ENCODE peak calls at places on chromosomes 11 and 22, in six cellular contexts. F is OCI-LY7, Y is GM23338, E is neuronal stem cell, S is heart right ventricle, T is NT2/D1. X is an unnamed sample. For H3K4me1, the result is how much of the 10 kb centered on the place peaks cover.

GRCh38 chr11:47986219-47986618 is 5.9 kb downstream of the PTPRJ start:
- DNase-seq in F (no peak), Y (no peak), E (no peak), S (no peak), T (no peak), X (no peak)

GRCh38 chr11:60762851-60763691 is 6.4 kb downstream of the MS4A15 start:
- DNase-seq in F (peak), Y (peak), E (no peak), S (no peak), T (no peak), X (peak)

GRCh38 chr11:1168256-1168655 is 10.5 kb downstream of the MUC5AC start:
- DNase-seq in F (no peak), Y (no peak), E (no peak), S (no peak), T (no peak), X (no peak)

GRCh38 chr11:60314607-60315321 is 12.3 kb upstream of the MS4A6E start:
- DNase-seq in F (no peak), Y (peak), E (no peak), S (no peak), T (no peak), X (no peak)

GRCh38 chr22:20885557-20886323 is 26.9 kb downstream of the SNAP29 start:
- DNase-seq in F (peak), Y (peak), E (peak), S (peak), T (peak), X (peak)

GRCh38 chr11:86183694-86184093 is 60.9 kb upstream of the EED start:
- DNase-seq in F (no peak), Y (no peak), E (no peak), S (no peak), T (no peak), X (peak)

GRCh38 chr11:128421577-128421976 is 165.8 kb downstream of the ETS1 start:
- DNase-seq in F (no peak), Y (no peak), E (no peak), S (no peak), T (no peak), X (no peak)

GRCh38 chr11:110430267-110431211 is 791 bp downstream of the FDX1 start:
- DNase-seq in F (peak), Y (peak), E (peak), S (peak), T (no peak), X (peak)

GRCh38 chr11:47394322-47395224 is 13.8 kb upstream of the SLC39A13 start:
- DNase-seq in F (peak), Y (no peak), E (no peak), S (peak), T (no peak), X (peak)

GRCh38 chr11:1531418-1531817 is 40.7 kb downstream of the DUSP8 start:
- DNase-seq in F (no peak), Y (no peak), E (no peak), S (no peak), T (no peak), X (no peak)

GRCh38 chr11:116188350-116188749 is 584.4 kb downstream of the BUD13 start:
- DNase-seq in F (no peak), Y (no peak), E (no peak), S (no peak), T (no peak), X (no peak)

GRCh38 chr11:62556102-62556871 is 9.7 kb upstream of the AHNAK start:
- DNase-seq in F (peak), Y (peak), E (no peak), S (peak), T (no peak), X (peak)

GRCh38 chr22:35761037-35761436 is 43.4 kb downstream of the APOL5 start:
- DNase-seq in F (no peak), Y (peak), E (no peak), S (no peak), T (no peak), X (peak)

GRCh38 chr11:118172356-118172755 is 4.1 kb downstream of the SCN2B start:
- DNase-seq in F (no peak), Y (no peak), E (no peak), S (no peak), T (no peak), X (no peak)

GRCh38 chr22:33883961-33884808 is 36.1 kb downstream of the LARGE1 start:
- DNase-seq in F (no peak), Y (no peak), E (no peak), S (no peak), T (no peak), X (no peak)

GRCh38 chr11:124177344-124177743 is 5.8 kb upstream of the OR10D3 start:
- DNase-seq in F (no peak), Y (no peak), E (no peak), S (no peak), T (no peak), X (no peak)

GRCh38 chr22:36359172-36359973 is 28.4 kb downstream of the MYH9 start:
- DNase-seq in F (peak), Y (no peak), E (no peak), S (no peak), T (no peak), X (no peak)

GRCh38 chr11:118230088-118230487 is 5.3 kb upstream of the JAML start:
- DNase-seq in F (no peak), Y (no peak), E (no peak), S (no peak), T (no peak), X (no peak)

GRCh38 chr11:30635401-30635989 is 49.3 kb upstream of the MPPED2 start:
- DNase-seq in F (no peak), Y (peak), E (peak), S (peak), T (no peak), X (peak)

GRCh38 chr11:123231263-123231662 is 36.2 kb upstream of the CLMP start:
- DNase-seq in F (no peak), Y (no peak), E (no peak), S (no peak), T (no peak), X (peak)

GRCh38 chr11:117823941-117824420 is 563 bp downstream of the FXYD2 start:
- DNase-seq in F (no peak), Y (no peak), E (no peak), S (peak), T (no peak), X (no peak)

GRCh38 chr22:24761888-24762675 is 12.4 kb downstream of the PIWIL3 start:
- DNase-seq in F (no peak), Y (no peak), E (no peak), S (no peak), T (no peak), X (peak)

GRCh38 chr11:6315811-6316425 is 4.4 kb downstream of the CAVIN3 start:
- DNase-seq in F (peak), Y (peak), E (peak), S (peak), T (peak), X (peak)

GRCh38 chr22:19824197-19825015 is 30.3 kb downstream of the GNB1L start:
- DNase-seq in F (no peak), Y (no peak), E (no peak), S (no peak), T (no peak), X (no peak)

DNA sequence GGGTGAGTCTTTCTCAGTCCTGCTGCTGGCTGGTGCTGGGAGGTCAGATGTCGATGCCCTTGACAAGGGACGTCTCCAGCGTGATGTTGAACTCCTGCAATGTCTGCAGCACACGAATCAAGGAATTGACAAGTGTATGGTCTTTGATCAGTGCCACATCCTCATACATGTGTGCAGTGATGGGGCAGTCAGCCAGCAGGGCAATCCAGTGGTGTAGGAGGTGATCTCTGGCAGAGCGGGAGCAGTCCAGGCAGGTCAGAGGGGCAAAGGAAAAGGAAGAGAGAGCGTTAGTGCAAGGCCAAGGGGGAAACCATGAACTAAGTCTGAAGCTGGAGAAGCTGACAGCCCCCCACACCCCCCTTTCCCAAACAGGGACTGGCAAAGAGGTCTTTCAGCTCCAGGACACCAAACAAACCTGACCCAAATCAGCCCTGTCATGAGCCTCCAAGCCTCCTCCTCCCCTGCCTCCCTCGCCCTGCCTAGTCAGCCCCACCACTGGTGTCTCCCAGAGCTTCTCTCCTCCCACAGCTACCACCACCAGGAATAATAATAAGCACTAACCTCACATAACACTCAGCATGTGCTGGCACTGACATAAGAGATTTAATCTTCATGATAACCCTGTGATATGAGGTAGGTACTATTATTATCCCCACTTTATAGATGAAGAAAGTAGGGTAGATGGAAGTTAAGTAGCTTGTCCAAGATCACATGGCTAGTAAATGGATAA is 48.4 kb upstream of the SCUBE2 start:
- DNase-seq in F (no peak), Y (no peak), E (no peak), S (no peak), T (no peak), X (no peak)
- H3K4me1 ChIP-seq in F (under half), Y (under half), E (under half), S (under half), T (under half), X (under half)

GRCh38 chr11:35155677-35156076 is 16.7 kb downstream of the CD44 start:
- DNase-seq in F (no peak), Y (no peak), E (no peak), S (no peak), T (no peak), X (no peak)

GRCh38 chr11:35153280-35153679 is 14.3 kb downstream of the CD44 start:
- DNase-seq in F (no peak), Y (no peak), E (no peak), S (no peak), T (no peak), X (no peak)

GRCh38 chr11:35152575-35152974 is 13.6 kb downstream of the CD44 start:
- DNase-seq in F (no peak), Y (no peak), E (no peak), S (no peak), T (no peak), X (no peak)

GRCh38 chr11:35157814-35158213 is 18.8 kb downstream of the CD44 start:
- DNase-seq in F (no peak), Y (no peak), E (no peak), S (no peak), T (no peak), X (no peak)

GRCh38 chr11:35154960-35155359 is 16.0 kb downstream of the CD44 start:
- DNase-seq in F (no peak), Y (no peak), E (no peak), S (no peak), T (no peak), X (no peak)
- H3K4me1 ChIP-seq in F (under half), Y (under half), E (under half), S (under half), T (under half), X (under half)

GRCh38 chr11:2737226-2737590 is 37.4 kb upstream of the KCNQ1OT1 start:
- DNase-seq in F (no peak), Y (no peak), E (no peak), S (peak), T (no peak), X (no peak)
- H3K4me1 ChIP-seq in F (under half), Y (under half), E (under half), S (under half), T (under half), X (under half)

GRCh38 chr11:134995746-134996145 is 583.7 kb upstream of the B3GAT1 start:
- DNase-seq in F (no peak), Y (peak), E (no peak), S (no peak), T (no peak), X (no peak)
- H3K4me1 ChIP-seq in F (under half), Y (under half), E (under half), S (under half), T (under half), X (under half)

X was measured in cardiac muscle cell.